ENCODE peak calls at places on chromosomes 3 and 15, in nine cellular contexts. One of them, this sample, is unnamed.

GRCh38 chr3:160921020-160921635 is 165.1 kb downstream of the PPM1L start:
- DNase-seq in RWPE1: peak; percentile 48
- DNase-seq in foreskin melanocyte: peak; percentile 24
- DNase-seq in COLO829: peak; percentile 65
- DNase-seq in adrenal gland: no peak
- DNase-seq in kidney epithelial cell: no peak
- DNase-seq in DMS53: peak; percentile 71
- DNase-seq in HCT116: peak; percentile 21
- DNase-seq in epithelial cell of prostate: no peak
- DNase-seq in this sample: no peak

GRCh38 chr3:46845397-46845859 is 17.8 kb downstream of the MYL3 start:
- DNase-seq in COLO829: no peak
- DNase-seq in foreskin melanocyte: peak; percentile 40
- DNase-seq in kidney epithelial cell: no peak
- DNase-seq in RWPE1: no peak
- DNase-seq in epithelial cell of prostate: no peak
- DNase-seq in HCT116: no peak
- DNase-seq in DMS53: peak; percentile 70
- DNase-seq in adrenal gland: peak; percentile 48
- DNase-seq in this sample: no peak

GRCh38 chr15:58257776-58258325 is 119.7 kb downstream of the AQP9 start:
- DNase-seq in HCT116: no peak
- DNase-seq in foreskin melanocyte: no peak
- DNase-seq in RWPE1: no peak
- DNase-seq in adrenal gland: no peak
- DNase-seq in DMS53: peak; percentile 38
- DNase-seq in epithelial cell of prostate: no peak
- DNase-seq in COLO829: no peak
- DNase-seq in kidney epithelial cell: no peak
- DNase-seq in this sample: no peak

GRCh38 chr3:31106204-31106603 is 211.7 kb upstream of the GADL1 start:
- DNase-seq in epithelial cell of prostate: peak; percentile 80
- DNase-seq in COLO829: no peak
- DNase-seq in HCT116: no peak
- DNase-seq in DMS53: no peak
- DNase-seq in RWPE1: peak; percentile 70
- DNase-seq in foreskin melanocyte: no peak
- DNase-seq in kidney epithelial cell: no peak
- DNase-seq in adrenal gland: no peak
- DNase-seq in this sample: no peak

GRCh38 chr3:149673393-149673792 is 15.6 kb upstream of the WWTR1 start:
- DNase-seq in foreskin melanocyte: no peak
- DNase-seq in kidney epithelial cell: no peak
- DNase-seq in HCT116: no peak
- DNase-seq in epithelial cell of prostate: no peak
- DNase-seq in RWPE1: no peak
- DNase-seq in COLO829: no peak
- DNase-seq in DMS53: no peak
- DNase-seq in adrenal gland: no peak
- DNase-seq in this sample: no peak

GRCh38 chr3:9098716-9099675 is 135.7 kb upstream of the RAD18 start:
- DNase-seq in kidney epithelial cell: no peak
- DNase-seq in adrenal gland: peak; percentile 39
- DNase-seq in foreskin melanocyte: no peak
- DNase-seq in RWPE1: no peak
- DNase-seq in epithelial cell of prostate: no peak
- DNase-seq in DMS53: peak; percentile 25
- DNase-seq in COLO829: no peak
- DNase-seq in HCT116: no peak
- DNase-seq in this sample: peak; percentile 64

GRCh38 chr3:132783152-132783551 is 60.9 kb upstream of the NPHP3 start:
- DNase-seq in foreskin melanocyte: no peak
- DNase-seq in RWPE1: no peak
- DNase-seq in kidney epithelial cell: no peak
- DNase-seq in HCT116: no peak
- DNase-seq in epithelial cell of prostate: no peak
- DNase-seq in COLO829: no peak
- DNase-seq in DMS53: no peak
- DNase-seq in adrenal gland: no peak
- DNase-seq in this sample: no peak

GRCh38 chr15:27250223-27250622 is 279.2 kb downstream of the GABRG3 start:
- DNase-seq in epithelial cell of prostate: no peak
- DNase-seq in RWPE1: no peak
- DNase-seq in HCT116: no peak
- DNase-seq in COLO829: no peak
- DNase-seq in DMS53: peak; percentile 95
- DNase-seq in adrenal gland: no peak
- DNase-seq in kidney epithelial cell: peak; percentile 32
- DNase-seq in foreskin melanocyte: no peak
- DNase-seq in this sample: no peak

GRCh38 chr3:151085227-151085888 is at the start of gene MED12L:
- DNase-seq in epithelial cell of prostate: peak; percentile 40
- DNase-seq in adrenal gland: peak; percentile 81
- DNase-seq in foreskin melanocyte: peak; percentile 55
- DNase-seq in COLO829: peak; percentile 91
- DNase-seq in kidney epithelial cell: peak; percentile 26
- DNase-seq in HCT116: peak; percentile 45
- DNase-seq in RWPE1: peak; percentile 75
- DNase-seq in DMS53: peak; percentile 91
- DNase-seq in this sample: peak; percentile 82

GRCh38 chr3:87298111-87298718 is 21.8 kb upstream of the POU1F1 start:
- DNase-seq in COLO829: peak; percentile 30
- DNase-seq in HCT116: peak; percentile 46
- DNase-seq in epithelial cell of prostate: no peak
- DNase-seq in RWPE1: peak; percentile 30
- DNase-seq in foreskin melanocyte: no peak
- DNase-seq in DMS53: peak; percentile 33
- DNase-seq in adrenal gland: no peak
- DNase-seq in kidney epithelial cell: no peak
- DNase-seq in this sample: no peak

GRCh38 chr3:190424478-190425439 is 24.9 kb downstream of the TMEM207 start:
- DNase-seq in epithelial cell of prostate: no peak
- DNase-seq in HCT116: peak; percentile 78
- DNase-seq in adrenal gland: peak; percentile 63
- DNase-seq in RWPE1: peak; percentile 52
- DNase-seq in foreskin melanocyte: peak; percentile 59
- DNase-seq in DMS53: peak; percentile 82
- DNase-seq in COLO829: peak; percentile 62
- DNase-seq in kidney epithelial cell: no peak
- DNase-seq in this sample: no peak

GRCh38 chr3:177177670-177178295 is 19.5 kb downstream of the TBL1XR1 start:
- DNase-seq in adrenal gland: no peak
- DNase-seq in COLO829: no peak
- DNase-seq in RWPE1: peak; percentile 70
- DNase-seq in epithelial cell of prostate: peak; percentile 43
- DNase-seq in DMS53: no peak
- DNase-seq in HCT116: no peak
- DNase-seq in kidney epithelial cell: no peak
- DNase-seq in foreskin melanocyte: no peak
- DNase-seq in this sample: no peak

GRCh38 chr3:175329373-175329772 is 470.2 kb downstream of the NAALADL2 start:
- DNase-seq in HCT116: no peak
- DNase-seq in adrenal gland: no peak
- DNase-seq in foreskin melanocyte: no peak
- DNase-seq in RWPE1: no peak
- DNase-seq in epithelial cell of prostate: no peak
- DNase-seq in COLO829: no peak
- DNase-seq in kidney epithelial cell: no peak
- DNase-seq in DMS53: peak; percentile 10
- DNase-seq in this sample: no peak

GRCh38 chr3:158273646-158274045 is 163.8 kb downstream of the RSRC1 start:
- DNase-seq in COLO829: no peak
- DNase-seq in epithelial cell of prostate: no peak
- DNase-seq in foreskin melanocyte: no peak
- DNase-seq in kidney epithelial cell: no peak
- DNase-seq in HCT116: no peak
- DNase-seq in RWPE1: no peak
- DNase-seq in DMS53: no peak
- DNase-seq in adrenal gland: no peak
- DNase-seq in this sample: no peak

GRCh38 chr3:50264389-50264963 is 4.5 kb upstream of the SEMA3B start:
- DNase-seq in foreskin melanocyte: no peak
- DNase-seq in epithelial cell of prostate: no peak
- DNase-seq in COLO829: peak; percentile 61
- DNase-seq in adrenal gland: peak; percentile 76
- DNase-seq in DMS53: no peak
- DNase-seq in kidney epithelial cell: peak; percentile 82
- DNase-seq in HCT116: peak; percentile 76
- DNase-seq in RWPE1: peak; percentile 68
- DNase-seq in this sample: peak; percentile 80

GRCh38 chr3:72145506-72146380 is 360.8 kb upstream of the PROK2 start:
- DNase-seq in DMS53: no peak
- DNase-seq in RWPE1: no peak
- DNase-seq in epithelial cell of prostate: no peak
- DNase-seq in kidney epithelial cell: no peak
- DNase-seq in adrenal gland: no peak
- DNase-seq in COLO829: no peak
- DNase-seq in HCT116: no peak
- DNase-seq in foreskin melanocyte: no peak
- DNase-seq in this sample: peak; percentile 58

GRCh38 chr3:39407773-39408492 is 1.4 kb downstream of the RPSA start:
- DNase-seq in COLO829: no peak
- DNase-seq in epithelial cell of prostate: no peak
- DNase-seq in foreskin melanocyte: no peak
- DNase-seq in HCT116: no peak
- DNase-seq in RWPE1: no peak
- DNase-seq in kidney epithelial cell: no peak
- DNase-seq in adrenal gland: no peak
- DNase-seq in DMS53: no peak
- DNase-seq in this sample: no peak

GRCh38 chr15:44726136-44726535 is 10.2 kb upstream of the TRIM69 start:
- DNase-seq in adrenal gland: no peak
- DNase-seq in foreskin melanocyte: no peak
- DNase-seq in COLO829: no peak
- DNase-seq in epithelial cell of prostate: no peak
- DNase-seq in RWPE1: no peak
- DNase-seq in kidney epithelial cell: no peak
- DNase-seq in HCT116: no peak
- DNase-seq in DMS53: peak; percentile 33
- DNase-seq in this sample: no peak

GRCh38 chr3:155585384-155585783 is 159.5 kb downstream of the PLCH1 start:
- DNase-seq in adrenal gland: no peak
- DNase-seq in RWPE1: peak; percentile 13
- DNase-seq in DMS53: no peak
- DNase-seq in foreskin melanocyte: no peak
- DNase-seq in epithelial cell of prostate: no peak
- DNase-seq in kidney epithelial cell: no peak
- DNase-seq in HCT116: peak; percentile 7
- DNase-seq in COLO829: no peak
- DNase-seq in this sample: no peak

GRCh38 chr3:105401254-105401653 is 34.5 kb downstream of the ALCAM start:
- DNase-seq in adrenal gland: no peak
- DNase-seq in HCT116: no peak
- DNase-seq in kidney epithelial cell: no peak
- DNase-seq in foreskin melanocyte: no peak
- DNase-seq in DMS53: no peak
- DNase-seq in COLO829: no peak
- DNase-seq in epithelial cell of prostate: no peak
- DNase-seq in RWPE1: no peak
- DNase-seq in this sample: no peak

GRCh38 chr3:71581451-71581980 is 2.0 kb downstream of the FOXP1 start:
- DNase-seq in RWPE1: no peak
- DNase-seq in kidney epithelial cell: no peak
- DNase-seq in adrenal gland: peak; percentile 31
- DNase-seq in HCT116: no peak
- DNase-seq in foreskin melanocyte: no peak
- DNase-seq in COLO829: no peak
- DNase-seq in DMS53: peak; percentile 47
- DNase-seq in epithelial cell of prostate: no peak
- DNase-seq in this sample: peak; percentile 37

This sample was measured in dorsolateral prefrontal cortex.